ENCODE peak calls at places on chromosomes 16 and 17, in four cellular contexts. One of them, this sample, is unnamed.

GRCh38 chr16:52629296-52629695 is 82.4 kb upstream of the TOX3 start:
- DNase-seq in foreskin keratinocyte: peak
- DNase-seq in left colon: no peak
- DNase-seq in D341Med: no peak
- DNase-seq in this sample: no peak

GRCh38 chr17:9306086-9306485 is 269.5 kb downstream of the STX8 start:
- DNase-seq in left colon: no peak
- DNase-seq in foreskin keratinocyte: peak
- DNase-seq in D341Med: no peak
- DNase-seq in this sample: no peak

GRCh38 chr16:27515874-27516353 is 33.8 kb downstream of the GTF3C1 start:
- DNase-seq in foreskin keratinocyte: no peak
- DNase-seq in left colon: peak
- DNase-seq in D341Med: peak
- DNase-seq in this sample: no peak

GRCh38 chr17:59331929-59332889 is 754 bp downstream of the YPEL2 start:
- DNase-seq in D341Med: peak
- DNase-seq in left colon: peak
- DNase-seq in foreskin keratinocyte: no peak
- DNase-seq in this sample: peak

GRCh38 chr16:87951550-87952538 is 610 bp downstream of the BANP start:
- DNase-seq in foreskin keratinocyte: no peak
- DNase-seq in D341Med: no peak
- DNase-seq in left colon: peak
- DNase-seq in this sample: peak

GRCh38 chr17:10198509-10199249 is at the start of gene GAS7:
- DNase-seq in left colon: peak
- DNase-seq in foreskin keratinocyte: no peak
- DNase-seq in D341Med: peak
- DNase-seq in this sample: peak

GRCh38 chr16:28183441-28183840 is 28.3 kb downstream of the XPO6 start:
- DNase-seq in D341Med: no peak
- DNase-seq in foreskin keratinocyte: no peak
- DNase-seq in left colon: no peak
- DNase-seq in this sample: no peak

GRCh38 chr17:63446981-63447687 is 1.0 kb upstream of the CYB561 start:
- DNase-seq in D341Med: peak
- DNase-seq in left colon: peak
- DNase-seq in foreskin keratinocyte: peak
- DNase-seq in this sample: peak